ENCODE peak calls at places on chromosome 19, in nine cellular contexts. K, J, I, W, Q, T, U, Z and B are unnamed samples.

GRCh38 chr19:33214621-33215020 is 11.0 kb downstream of the SLC7A10 start:
- DNase-seq in J (no peak), W (no peak), I (no peak), Z (no peak), Q (peak), T (peak), U (no peak), K (no peak), B (no peak)

GRCh38 chr19:57075801-57076492 is 43.8 kb upstream of the USP29 start:
- DNase-seq in J (no peak), U (no peak), I (no peak), Z (no peak), Q (no peak), W (no peak), K (no peak), T (no peak), B (no peak)

GRCh38 chr19:13060964-13061927 is 41.4 kb downstream of the LYL1 start:
- DNase-seq in J (peak), T (peak), W (peak), Z (peak), I (no peak), K (peak), U (no peak), Q (peak), B (peak)

GRCh38 chr19:8831832-8832131 is 322 bp downstream of the ZNF558 start:
- DNase-seq in K (no peak), I (no peak), Q (no peak), U (no peak), W (no peak), Z (no peak), J (no peak), T (no peak), B (no peak)

GRCh38 chr19:34974631-34975030 is 10.6 kb upstream of the ZNF792 start:
- DNase-seq in K (no peak), I (no peak), W (no peak), Z (no peak), Q (no peak), J (no peak), T (no peak), U (no peak), B (no peak)

GRCh38 chr19:21463449-21464105 is 41.8 kb upstream of the ZNF429 start:
- DNase-seq in W (peak), J (no peak), Q (no peak), Z (no peak), I (no peak), K (no peak), U (peak), T (peak), B (peak)

GRCh38 chr19:778910-779653 is 18.2 kb upstream of the PTBP1 start:
- DNase-seq in W (no peak), I (peak), Z (peak), U (peak), K (no peak), J (no peak), T (peak), Q (no peak), B (no peak)

GRCh38 chr19:12952488-12953455 is 4.3 kb downstream of the GADD45GIP1 start:
- DNase-seq in K (peak), J (no peak), Z (peak), Q (no peak), T (peak), I (no peak), W (no peak), U (no peak), B (peak)

GRCh38 chr19:45752639-45753038 is 16.4 kb downstream of the SIX5 start:
- DNase-seq in J (no peak), Z (no peak), I (no peak), T (no peak), Q (no peak), W (no peak), K (no peak), U (peak), B (no peak)

GRCh38 chr19:680287-681028 is 4.3 kb downstream of the FSTL3 start:
- DNase-seq in Z (peak), J (peak), Q (peak), I (peak), U (peak), K (peak), T (peak), W (peak), B (peak)

DNA sequence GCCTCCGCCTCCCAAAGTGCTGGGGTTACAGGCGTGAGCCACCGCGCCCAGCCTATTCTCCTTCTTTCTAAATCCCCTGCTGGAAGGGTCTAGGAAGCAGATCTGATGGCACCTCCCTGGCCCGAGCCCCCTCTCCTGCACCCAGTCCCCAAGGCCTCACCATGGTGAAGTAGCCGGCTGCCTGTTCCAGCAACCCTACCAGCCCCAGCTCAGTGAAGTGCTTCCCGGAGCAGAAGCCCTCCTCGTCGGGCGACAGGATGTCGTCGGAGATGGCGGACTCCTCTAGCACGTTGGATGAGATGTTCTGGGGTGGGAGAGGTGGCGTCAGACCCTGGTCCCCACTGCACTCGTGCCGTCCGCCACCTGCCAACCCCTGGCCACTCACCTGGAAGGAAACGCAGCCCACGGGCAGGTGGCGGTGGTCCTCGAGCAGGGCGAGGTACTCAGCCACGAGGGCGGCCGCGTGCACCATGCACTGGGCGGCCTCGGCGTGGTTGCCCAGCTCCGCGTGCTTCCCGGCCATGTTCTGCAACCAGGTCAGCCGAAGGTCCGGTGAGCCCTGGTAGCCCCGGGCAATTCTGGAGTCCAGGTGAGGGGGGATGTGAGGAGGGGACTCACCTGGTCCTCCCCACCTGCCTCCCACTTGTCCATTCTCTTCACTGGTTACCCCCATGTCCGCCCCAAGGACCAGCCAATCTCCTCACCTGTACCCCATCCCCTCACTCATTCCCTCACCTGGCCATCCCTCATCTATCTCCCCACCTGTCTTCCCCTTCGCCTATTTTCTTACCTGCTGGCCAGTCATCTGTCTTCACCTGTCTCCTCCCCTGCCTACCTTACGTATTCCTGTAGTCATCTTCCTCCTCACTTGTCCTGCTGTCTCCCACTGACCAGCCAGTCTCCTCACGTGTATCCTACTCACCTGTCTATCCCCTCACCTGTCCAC is 11.5 kb upstream of the KANK2 start:
- DNase-seq in T (no peak), W (no peak), U (no peak), J (no peak), K (no peak), Z (no peak), I (no peak), Q (no peak), B (no peak)
- H3K27ac ChIP-seq in T (no peak), W (no peak), U (no peak), J (no peak), K (no peak), Z (no peak), I (no peak), Q (no peak), B (no peak)

GRCh38 chr19:38721496-38721895 is 22.8 kb downstream of the CAPN12 start:
- DNase-seq in Z (no peak), T (no peak), W (no peak), I (no peak), J (no peak), K (no peak), Q (no peak), U (no peak), B (no peak)
- H3K27ac ChIP-seq in Z (peak), T (no peak), W (peak), I (no peak), J (peak), K (no peak), Q (no peak), U (no peak), B (peak)

DNA sequence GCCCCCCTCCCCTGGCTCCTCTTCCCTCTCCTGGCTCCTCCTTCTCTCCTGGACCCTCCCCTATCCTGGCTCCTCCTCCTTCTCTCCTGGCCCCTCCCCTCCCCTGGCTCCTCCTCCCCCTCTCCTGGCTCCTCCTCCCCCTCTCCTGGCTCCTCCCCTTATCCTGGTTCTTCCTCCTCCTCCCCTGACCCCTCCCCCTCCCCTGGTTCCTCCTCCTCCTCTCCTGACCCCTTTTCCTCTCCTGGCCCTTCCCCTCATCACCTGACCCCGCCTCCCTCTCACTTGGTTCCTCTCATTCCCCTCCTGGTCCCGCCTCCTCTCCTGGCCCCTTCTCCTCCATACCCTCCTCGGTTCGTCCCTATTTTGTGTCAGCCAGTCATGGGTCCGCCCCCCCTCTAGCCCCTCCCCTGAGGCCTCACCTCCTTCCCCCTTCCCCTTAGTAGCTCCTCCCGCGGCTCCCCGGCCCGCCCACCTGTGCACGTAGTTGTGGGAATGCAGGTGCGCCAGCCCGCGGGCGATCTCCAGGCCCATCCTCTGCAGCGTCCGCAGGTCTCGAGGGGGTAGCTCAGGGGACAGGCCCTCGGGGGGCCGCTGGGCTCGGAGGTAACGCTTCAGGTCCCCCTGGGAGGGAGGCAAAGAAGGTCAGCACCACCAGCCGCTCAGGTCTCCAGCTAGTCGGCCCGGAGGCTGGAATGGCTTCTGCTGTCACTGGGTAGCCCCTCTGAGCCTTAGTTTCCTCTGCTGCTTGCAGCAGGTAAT is 9.5 kb downstream of the LMTK3 start:
- DNase-seq in T (no peak), Z (peak), J (no peak), U (peak), W (peak), Q (peak), I (no peak), K (no peak), B (peak)
- H3K27ac ChIP-seq in T (no peak), Z (no peak), J (no peak), U (peak), W (peak), Q (no peak), I (no peak), K (no peak), B (no peak)

DNA sequence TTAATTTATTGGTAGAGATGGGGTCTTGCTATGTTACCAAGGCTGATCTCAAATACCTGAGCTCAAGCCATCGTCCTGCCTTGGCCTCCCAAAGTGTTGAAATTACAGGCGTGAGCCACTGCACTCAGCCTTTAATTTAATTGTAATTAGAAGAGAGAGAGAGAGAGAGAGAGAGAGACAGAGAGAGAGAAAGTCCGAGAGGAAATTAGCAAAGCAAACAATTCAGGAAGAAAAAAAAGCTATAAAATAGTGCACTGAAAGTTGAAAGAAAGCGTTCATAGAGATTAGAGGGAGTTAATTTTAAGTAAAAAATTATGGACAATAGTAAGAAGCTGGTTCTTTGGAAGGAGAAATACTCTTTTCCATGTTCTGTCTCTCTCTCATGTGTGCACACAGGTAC is 7.0 kb downstream of the GPR32 start:
- DNase-seq in T (no peak), Z (no peak), Q (no peak), U (no peak), I (no peak), K (no peak), W (no peak), J (no peak), B (no peak)
- H3K27ac ChIP-seq in T (no peak), Z (no peak), Q (no peak), U (no peak), I (no peak), K (no peak), W (no peak), J (no peak), B (no peak)

GRCh38 chr19:16164222-16164890 is 9.0 kb downstream of the CIB3 start:
- DNase-seq in T (no peak), W (no peak), K (no peak), J (no peak), U (no peak), Q (no peak), I (no peak), Z (no peak), B (no peak)

GRCh38 chr19:16159655-16160054 is 13.7 kb downstream of the CIB3 start:
- DNase-seq in J (no peak), K (no peak), W (no peak), I (no peak), Z (no peak), Q (no peak), U (no peak), T (no peak), B (no peak)

GRCh38 chr19:16161848-16162247 is 11.5 kb downstream of the CIB3 start:
- DNase-seq in Z (no peak), U (no peak), I (peak), Q (no peak), W (no peak), K (no peak), J (no peak), T (peak), B (no peak)

GRCh38 chr19:16160445-16160942 is 12.8 kb downstream of the CIB3 start:
- DNase-seq in W (no peak), J (no peak), T (no peak), U (no peak), I (no peak), K (no peak), Q (no peak), Z (no peak), B (no peak)

DNA sequence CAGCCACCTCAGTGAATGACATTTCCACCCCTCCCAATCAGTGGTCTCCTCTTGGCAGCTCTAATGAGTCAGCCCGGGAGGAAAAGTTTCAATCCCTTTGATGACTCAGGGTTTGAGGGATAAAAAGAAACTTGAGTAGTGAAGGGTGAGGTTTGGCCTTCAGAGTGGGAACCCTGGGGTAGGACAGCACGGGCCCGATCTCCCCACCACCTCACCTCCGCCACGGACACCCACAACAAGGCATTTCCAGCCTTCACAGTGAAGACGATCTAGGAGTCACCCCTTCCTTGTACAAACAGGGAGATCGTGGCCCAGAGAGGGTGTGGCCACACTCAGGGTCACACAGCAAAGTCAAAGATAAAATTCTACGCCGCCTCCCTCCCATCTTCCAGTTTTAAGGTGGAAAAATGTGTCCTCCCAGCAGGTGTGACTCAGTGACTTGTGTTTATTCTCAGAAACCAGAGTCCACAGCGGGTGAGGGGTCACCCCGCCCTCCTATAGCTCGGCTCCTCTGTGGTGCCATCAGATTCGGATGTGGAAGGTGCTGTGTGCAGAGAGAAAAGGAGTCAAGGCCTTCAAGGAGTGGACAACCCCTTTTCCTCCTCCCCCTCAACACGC is 12.3 kb downstream of the CIB3 start:
- DNase-seq in T (peak), J (no peak), U (no peak), I (peak), Q (no peak), W (no peak), Z (no peak), K (no peak), B (no peak)
- H3K27ac ChIP-seq in T (peak), J (no peak), U (peak), I (peak), Q (no peak), W (no peak), Z (no peak), K (no peak), B (no peak)